ENCODE peak calls at places on chromosomes 2 and 18, in four cellular contexts. S is mesendoderm, Z is substantia nigra, N is HEK293T. M is an unnamed sample.

GRCh38 chr2:173290046-173290445 is 64.6 kb upstream of the CDCA7 start:
- DNase-seq in S (no peak), Z (no peak), N (no peak), M (no peak)

GRCh38 chr2:238233625-238234024 is 6.2 kb downstream of the HES6 start:
- DNase-seq in S (no peak), Z (no peak), N (no peak), M (no peak)

GRCh38 chr2:182509-183122 is 81.2 kb downstream of the SH3YL1 start:
- DNase-seq in S (peak), Z (no peak), N (no peak), M (no peak)

GRCh38 chr2:175030380-175031271 is 25.4 kb upstream of the CHN1 start:
- DNase-seq in S (peak), Z (no peak), N (peak), M (peak)

GRCh38 chr2:98412751-98413445 is 31.8 kb upstream of the INPP4A start:
- DNase-seq in S (peak), Z (no peak), N (peak), M (peak)

GRCh38 chr2:25821225-25822056 is 56.8 kb downstream of the ASXL2 start:
- DNase-seq in S (no peak), Z (no peak), N (no peak), M (no peak)

GRCh38 chr2:34307636-34308035 is 708.5 kb upstream of the FAM98A start:
- DNase-seq in S (no peak), Z (no peak), N (no peak), M (no peak)

GRCh38 chr2:36355157-36355889 is at the start of gene CRIM1:
- DNase-seq in S (peak), Z (peak), N (peak), M (peak)

GRCh38 chr2:18559531-18559930 is 922 bp downstream of the RDH14 start:
- DNase-seq in S (no peak), Z (no peak), N (peak), M (no peak)

GRCh38 chr2:118902279-118903028 is 39.5 kb upstream of the MARCO start:
- DNase-seq in S (no peak), Z (no peak), N (no peak), M (no peak)

GRCh38 chr2:217652761-217653160 is 350.0 kb downstream of the TNS1 start:
- DNase-seq in S (no peak), Z (no peak), N (no peak), M (no peak)

GRCh38 chr2:209113030-209113429 is 310.8 kb upstream of the MAP2 start:
- DNase-seq in S (peak), Z (no peak), N (no peak), M (no peak)

GRCh38 chr18:44536619-44537018 is 144.1 kb upstream of the SETBP1 start:
- DNase-seq in S (no peak), Z (no peak), N (no peak), M (no peak)

GRCh38 chr2:235483313-235483712 is 10.5 kb upstream of the AGAP1 start:
- DNase-seq in S (no peak), Z (no peak), N (no peak), M (no peak)

GRCh38 chr2:173866858-173867620 is 98.1 kb downstream of the SP3 start:
- DNase-seq in S (no peak), Z (no peak), N (no peak), M (no peak)

GRCh38 chr2:32862269-32863055 is 84.3 kb upstream of the LTBP1 start:
- DNase-seq in S (no peak), Z (no peak), N (no peak), M (no peak)

GRCh38 chr2:226796840-226797288 is 2.8 kb downstream of the IRS1 start:
- DNase-seq in S (peak), Z (no peak), N (no peak), M (no peak)

GRCh38 chr18:7559709-7560319 is 7.3 kb upstream of the PTPRM start:
- DNase-seq in S (no peak), Z (no peak), N (no peak), M (no peak)

GRCh38 chr2:101520246-101520645 is 45.3 kb upstream of the RFX8 start:
- DNase-seq in S (peak), Z (no peak), N (no peak), M (peak)

GRCh38 chr18:54392621-54393023 is 34.9 kb downstream of the C18orf54 start:
- DNase-seq in S (peak), Z (no peak), N (peak), M (peak)

GRCh38 chr2:64331430-64331700 is 122.6 kb upstream of the LGALSL start:
- DNase-seq in S (peak), Z (no peak), N (no peak), M (no peak)

GRCh38 chr2:113876503-113877387 is 13.1 kb upstream of the ACTR3 start:
- DNase-seq in S (peak), Z (no peak), N (no peak), M (no peak)

GRCh38 chr2:214747992-214748391 is 61.5 kb downstream of the BARD1 start:
- DNase-seq in S (no peak), Z (no peak), N (no peak), M (no peak)

GRCh38 chr2:57908736-57909161 is 137.9 kb upstream of the VRK2 start:
- DNase-seq in S (no peak), Z (no peak), N (no peak), M (no peak)

GRCh38 chr18:23226930-23227728 is 91.8 kb downstream of the CABLES1 start:
- DNase-seq in S (no peak), Z (no peak), N (no peak), M (no peak)

GRCh38 chr2:20217041-20217970 is 7.6 kb downstream of the SDC1 start:
- DNase-seq in S (no peak), Z (no peak), N (no peak), M (no peak)

GRCh38 chr2:222318712-222319575 is 20.1 kb upstream of the PAX3 start:
- DNase-seq in S (no peak), Z (no peak), N (peak), M (no peak)

GRCh38 chr2:15145046-15145817 is 415.9 kb downstream of the NBAS start:
- DNase-seq in S (no peak), Z (no peak), N (no peak), M (no peak)

GRCh38 chr18:8912348-8913057 is 190.0 kb upstream of the NDUFV2 start:
- DNase-seq in S (peak), Z (no peak), N (no peak), M (no peak)

GRCh38 chr18:10727477-10727876 is 201.7 kb downstream of the NAPG start:
- DNase-seq in S (no peak), Z (no peak), N (no peak), M (no peak)

GRCh38 chr2:88658890-88659881 is 31.9 kb upstream of the EIF2AK3 start:
- DNase-seq in S (peak), Z (no peak), N (peak), M (peak)

GRCh38 chr2:16509042-16509441 is 156.6 kb downstream of the CYRIA start:
- DNase-seq in S (no peak), Z (no peak), N (no peak), M (no peak)